ENCODE peak calls at places on chromosomes 13 and 19, in nine cellular contexts. One of them, this sample, is unnamed.

GRCh38 chr13:58340895-58341294 is 709.4 kb downstream of the PCDH17 start:
- DNase-seq in fibroblast of pulmonary artery: no peak
- DNase-seq in NCI-H1048: no peak
- DNase-seq in NAMALWA: no peak
- DNase-seq in tibial nerve: no peak
- DNase-seq in NCI-H146: no peak
- DNase-seq in colonic mucosa: no peak
- DNase-seq in dorsolateral prefrontal cortex: no peak
- DNase-seq in kidney glomerular epithelial cell: no peak
- DNase-seq in this sample: no peak

GRCh38 chr13:24053505-24054251 is 106.8 kb upstream of the SPATA13 start:
- DNase-seq in NCI-H146: peak; percentile 75
- DNase-seq in NAMALWA: peak; percentile 91
- DNase-seq in tibial nerve: no peak
- DNase-seq in dorsolateral prefrontal cortex: no peak
- DNase-seq in colonic mucosa: peak; percentile 75
- DNase-seq in NCI-H1048: peak; percentile 15
- DNase-seq in fibroblast of pulmonary artery: peak; percentile 74
- DNase-seq in kidney glomerular epithelial cell: peak; percentile 56
- DNase-seq in this sample: peak; percentile 86

GRCh38 chr19:9362905-9363304 is at the start of gene ZNF177:
- DNase-seq in dorsolateral prefrontal cortex: no peak
- DNase-seq in NCI-H146: no peak
- DNase-seq in tibial nerve: no peak
- DNase-seq in colonic mucosa: no peak
- DNase-seq in kidney glomerular epithelial cell: no peak
- DNase-seq in fibroblast of pulmonary artery: no peak
- DNase-seq in NAMALWA: no peak
- DNase-seq in NCI-H1048: no peak
- DNase-seq in this sample: no peak

GRCh38 chr19:44757057-44757734 is 8.7 kb downstream of the BCL3 start:
- DNase-seq in colonic mucosa: no peak
- DNase-seq in NAMALWA: no peak
- DNase-seq in fibroblast of pulmonary artery: peak; percentile 77
- DNase-seq in NCI-H146: no peak
- DNase-seq in dorsolateral prefrontal cortex: no peak
- DNase-seq in tibial nerve: peak; percentile 61
- DNase-seq in NCI-H1048: no peak
- DNase-seq in kidney glomerular epithelial cell: no peak
- DNase-seq in this sample: no peak

GRCh38 chr13:62357887-62358645 is 942.4 kb upstream of the PCDH20 start:
- DNase-seq in NCI-H1048: no peak
- DNase-seq in kidney glomerular epithelial cell: peak; percentile 24
- DNase-seq in colonic mucosa: no peak
- DNase-seq in dorsolateral prefrontal cortex: no peak
- DNase-seq in tibial nerve: no peak
- DNase-seq in fibroblast of pulmonary artery: peak; percentile 63
- DNase-seq in NCI-H146: peak; percentile 33
- DNase-seq in NAMALWA: peak; percentile 82
- DNase-seq in this sample: peak; percentile 87

GRCh38 chr19:23415561-23416191 is 20.4 kb upstream of the ZNF91 start:
- DNase-seq in NCI-H146: peak; percentile 88
- DNase-seq in NCI-H1048: no peak
- DNase-seq in fibroblast of pulmonary artery: peak; percentile 4
- DNase-seq in tibial nerve: no peak
- DNase-seq in colonic mucosa: peak; percentile 91
- DNase-seq in NAMALWA: peak; percentile 55
- DNase-seq in dorsolateral prefrontal cortex: no peak
- DNase-seq in kidney glomerular epithelial cell: no peak
- DNase-seq in this sample: no peak

GRCh38 chr13:109330941-109331340 is 455.4 kb downstream of the IRS2 start:
- DNase-seq in NCI-H146: no peak
- DNase-seq in fibroblast of pulmonary artery: peak; percentile 5
- DNase-seq in dorsolateral prefrontal cortex: no peak
- DNase-seq in colonic mucosa: no peak
- DNase-seq in NCI-H1048: no peak
- DNase-seq in NAMALWA: no peak
- DNase-seq in kidney glomerular epithelial cell: no peak
- DNase-seq in tibial nerve: no peak
- DNase-seq in this sample: no peak

GRCh38 chr13:52651880-52652169 is 811 bp upstream of the SUGT1 start:
- DNase-seq in NAMALWA: no peak
- DNase-seq in colonic mucosa: no peak
- DNase-seq in tibial nerve: no peak
- DNase-seq in kidney glomerular epithelial cell: peak; percentile 76
- DNase-seq in NCI-H146: no peak
- DNase-seq in NCI-H1048: no peak
- DNase-seq in dorsolateral prefrontal cortex: no peak
- DNase-seq in fibroblast of pulmonary artery: no peak
- DNase-seq in this sample: no peak

GRCh38 chr19:50432221-50432626 is 468 bp upstream of the MYBPC2 start:
- DNase-seq in dorsolateral prefrontal cortex: no peak
- DNase-seq in colonic mucosa: no peak
- DNase-seq in tibial nerve: no peak
- DNase-seq in fibroblast of pulmonary artery: peak; percentile 5
- DNase-seq in NCI-H1048: no peak
- DNase-seq in NAMALWA: peak; percentile 63
- DNase-seq in NCI-H146: peak; percentile 26
- DNase-seq in kidney glomerular epithelial cell: no peak
- DNase-seq in this sample: peak; percentile 83

GRCh38 chr13:76481738-76482137 is 404.5 kb downstream of the KCTD12 start:
- DNase-seq in NCI-H146: no peak
- DNase-seq in NAMALWA: no peak
- DNase-seq in tibial nerve: no peak
- DNase-seq in fibroblast of pulmonary artery: no peak
- DNase-seq in NCI-H1048: no peak
- DNase-seq in colonic mucosa: no peak
- DNase-seq in dorsolateral prefrontal cortex: no peak
- DNase-seq in kidney glomerular epithelial cell: no peak
- DNase-seq in this sample: no peak

GRCh38 chr19:44585371-44586141 is 27.8 kb upstream of the IGSF23 start:
- DNase-seq in fibroblast of pulmonary artery: peak; percentile 61
- DNase-seq in tibial nerve: no peak
- DNase-seq in colonic mucosa: no peak
- DNase-seq in kidney glomerular epithelial cell: no peak
- DNase-seq in dorsolateral prefrontal cortex: no peak
- DNase-seq in NCI-H1048: no peak
- DNase-seq in NAMALWA: no peak
- DNase-seq in NCI-H146: peak; percentile 21
- DNase-seq in this sample: peak; percentile 48

GRCh38 chr19:49807174-49807830 is 5.8 kb downstream of the FUZ start:
- DNase-seq in NCI-H1048: no peak
- DNase-seq in colonic mucosa: no peak
- DNase-seq in dorsolateral prefrontal cortex: no peak
- DNase-seq in fibroblast of pulmonary artery: no peak
- DNase-seq in kidney glomerular epithelial cell: no peak
- DNase-seq in tibial nerve: no peak
- DNase-seq in NCI-H146: no peak
- DNase-seq in NAMALWA: peak; percentile 61
- DNase-seq in this sample: peak; percentile 71

GRCh38 chr19:4012092-4012974 is 4.8 kb downstream of the PIAS4 start:
- DNase-seq in dorsolateral prefrontal cortex: no peak
- DNase-seq in colonic mucosa: peak; percentile 44
- DNase-seq in NCI-H1048: no peak
- DNase-seq in kidney glomerular epithelial cell: no peak
- DNase-seq in tibial nerve: no peak
- DNase-seq in fibroblast of pulmonary artery: no peak
- DNase-seq in NAMALWA: no peak
- DNase-seq in NCI-H146: peak; percentile 51
- DNase-seq in this sample: no peak

GRCh38 chr19:12578641-12579040 is 27.4 kb upstream of the ZNF564 start:
- DNase-seq in NCI-H146: no peak
- DNase-seq in tibial nerve: no peak
- DNase-seq in colonic mucosa: no peak
- DNase-seq in NAMALWA: no peak
- DNase-seq in NCI-H1048: no peak
- DNase-seq in dorsolateral prefrontal cortex: no peak
- DNase-seq in fibroblast of pulmonary artery: no peak
- DNase-seq in kidney glomerular epithelial cell: no peak
- DNase-seq in this sample: no peak

GRCh38 chr19:44050740-44051653 is 839 bp upstream of the ZNF223 start:
- DNase-seq in fibroblast of pulmonary artery: peak; percentile 8
- DNase-seq in tibial nerve: no peak
- DNase-seq in colonic mucosa: peak; percentile 58
- DNase-seq in NAMALWA: no peak
- DNase-seq in NCI-H1048: no peak
- DNase-seq in dorsolateral prefrontal cortex: no peak
- DNase-seq in kidney glomerular epithelial cell: no peak
- DNase-seq in NCI-H146: peak; percentile 88
- DNase-seq in this sample: no peak

GRCh38 chr13:48710160-48710559 is 56.4 kb downstream of the CYSLTR2 start:
- DNase-seq in tibial nerve: no peak
- DNase-seq in colonic mucosa: no peak
- DNase-seq in NCI-H146: no peak
- DNase-seq in dorsolateral prefrontal cortex: no peak
- DNase-seq in NCI-H1048: no peak
- DNase-seq in NAMALWA: no peak
- DNase-seq in kidney glomerular epithelial cell: no peak
- DNase-seq in fibroblast of pulmonary artery: no peak
- DNase-seq in this sample: no peak

GRCh38 chr19:6416658-6417405 is 7.8 kb downstream of the KHSRP start:
- DNase-seq in tibial nerve: no peak
- DNase-seq in fibroblast of pulmonary artery: no peak
- DNase-seq in colonic mucosa: no peak
- DNase-seq in NCI-H1048: no peak
- DNase-seq in NCI-H146: no peak
- DNase-seq in dorsolateral prefrontal cortex: no peak
- DNase-seq in kidney glomerular epithelial cell: no peak
- DNase-seq in NAMALWA: no peak
- DNase-seq in this sample: peak; percentile 36

GRCh38 chr13:97199451-97199850 is 22.7 kb upstream of the MBNL2 start:
- DNase-seq in kidney glomerular epithelial cell: no peak
- DNase-seq in NCI-H146: no peak
- DNase-seq in NAMALWA: no peak
- DNase-seq in colonic mucosa: no peak
- DNase-seq in NCI-H1048: no peak
- DNase-seq in fibroblast of pulmonary artery: no peak
- DNase-seq in dorsolateral prefrontal cortex: no peak
- DNase-seq in tibial nerve: no peak
- DNase-seq in this sample: no peak

GRCh38 chr13:109737606-109738005 is 48.8 kb downstream of the IRS2 start:
- DNase-seq in NAMALWA: no peak
- DNase-seq in NCI-H1048: no peak
- DNase-seq in dorsolateral prefrontal cortex: no peak
- DNase-seq in NCI-H146: no peak
- DNase-seq in kidney glomerular epithelial cell: no peak
- DNase-seq in tibial nerve: no peak
- DNase-seq in colonic mucosa: no peak
- DNase-seq in fibroblast of pulmonary artery: no peak
- DNase-seq in this sample: no peak

GRCh38 chr19:38168632-38169031 is 55.4 kb downstream of the DPF1 start:
- DNase-seq in colonic mucosa: no peak
- DNase-seq in tibial nerve: no peak
- DNase-seq in kidney glomerular epithelial cell: no peak
- DNase-seq in NCI-H146: no peak
- DNase-seq in dorsolateral prefrontal cortex: no peak
- DNase-seq in NCI-H1048: no peak
- DNase-seq in NAMALWA: no peak
- DNase-seq in fibroblast of pulmonary artery: no peak
- DNase-seq in this sample: no peak

GRCh38 chr19:47702671-47703070 is 10.6 kb upstream of the EHD2 start:
- DNase-seq in kidney glomerular epithelial cell: no peak
- DNase-seq in tibial nerve: no peak
- DNase-seq in NCI-H1048: no peak
- DNase-seq in colonic mucosa: no peak
- DNase-seq in dorsolateral prefrontal cortex: no peak
- DNase-seq in fibroblast of pulmonary artery: no peak
- DNase-seq in NCI-H146: no peak
- DNase-seq in NAMALWA: no peak
- DNase-seq in this sample: no peak

GRCh38 chr19:12052057-12052570 is 647 bp downstream of the ZNF878 start:
- DNase-seq in dorsolateral prefrontal cortex: no peak
- DNase-seq in NCI-H1048: no peak
- DNase-seq in NCI-H146: peak; percentile 34
- DNase-seq in NAMALWA: no peak
- DNase-seq in colonic mucosa: peak; percentile 31
- DNase-seq in tibial nerve: no peak
- DNase-seq in kidney glomerular epithelial cell: no peak
- DNase-seq in fibroblast of pulmonary artery: no peak
- DNase-seq in this sample: no peak

GRCh38 chr13:27637289-27637626 is 15.6 kb downstream of the POLR1D start:
- DNase-seq in fibroblast of pulmonary artery: no peak
- DNase-seq in tibial nerve: no peak
- DNase-seq in NCI-H1048: no peak
- DNase-seq in NCI-H146: no peak
- DNase-seq in dorsolateral prefrontal cortex: no peak
- DNase-seq in kidney glomerular epithelial cell: no peak
- DNase-seq in colonic mucosa: no peak
- DNase-seq in NAMALWA: no peak
- DNase-seq in this sample: no peak

GRCh38 chr13:49690133-49690989 is 925 bp downstream of the EBPL start:
- DNase-seq in NCI-H1048: no peak
- DNase-seq in dorsolateral prefrontal cortex: no peak
- DNase-seq in tibial nerve: peak; percentile 21
- DNase-seq in colonic mucosa: peak; percentile 59
- DNase-seq in kidney glomerular epithelial cell: peak; percentile 49
- DNase-seq in fibroblast of pulmonary artery: peak; percentile 75
- DNase-seq in NCI-H146: peak; percentile 56
- DNase-seq in NAMALWA: no peak
- DNase-seq in this sample: no peak

GRCh38 chr13:46324976-46325375 is 62.1 kb downstream of the RUBCNL start:
- DNase-seq in fibroblast of pulmonary artery: peak; percentile 50
- DNase-seq in tibial nerve: no peak
- DNase-seq in NCI-H1048: no peak
- DNase-seq in dorsolateral prefrontal cortex: no peak
- DNase-seq in kidney glomerular epithelial cell: no peak
- DNase-seq in colonic mucosa: no peak
- DNase-seq in NCI-H146: no peak
- DNase-seq in NAMALWA: no peak
- DNase-seq in this sample: no peak

GRCh38 chr19:38457202-38457601 is 23.7 kb downstream of the RYR1 start:
- DNase-seq in fibroblast of pulmonary artery: no peak
- DNase-seq in dorsolateral prefrontal cortex: no peak
- DNase-seq in colonic mucosa: no peak
- DNase-seq in kidney glomerular epithelial cell: no peak
- DNase-seq in tibial nerve: no peak
- DNase-seq in NCI-H1048: no peak
- DNase-seq in NCI-H146: no peak
- DNase-seq in NAMALWA: no peak
- DNase-seq in this sample: no peak

GRCh38 chr19:46503848-46504453 is 8.3 kb upstream of the PNMA8B start:
- DNase-seq in colonic mucosa: no peak
- DNase-seq in dorsolateral prefrontal cortex: no peak
- DNase-seq in fibroblast of pulmonary artery: no peak
- DNase-seq in kidney glomerular epithelial cell: no peak
- DNase-seq in NCI-H1048: no peak
- DNase-seq in NAMALWA: no peak
- DNase-seq in tibial nerve: no peak
- DNase-seq in NCI-H146: no peak
- DNase-seq in this sample: no peak

GRCh38 chr13:113654175-113654560 is 3.8 kb downstream of the ATP4B start:
- DNase-seq in colonic mucosa: no peak
- DNase-seq in dorsolateral prefrontal cortex: no peak
- DNase-seq in NCI-H146: peak; percentile 69
- DNase-seq in NAMALWA: no peak
- DNase-seq in kidney glomerular epithelial cell: no peak
- DNase-seq in tibial nerve: no peak
- DNase-seq in fibroblast of pulmonary artery: no peak
- DNase-seq in NCI-H1048: no peak
- DNase-seq in this sample: no peak

GRCh38 chr13:71879129-71879535 is 12.1 kb upstream of the DACH1 start:
- DNase-seq in colonic mucosa: no peak
- DNase-seq in NAMALWA: peak; percentile 80
- DNase-seq in dorsolateral prefrontal cortex: no peak
- DNase-seq in NCI-H1048: peak; percentile 6
- DNase-seq in fibroblast of pulmonary artery: peak; percentile 69
- DNase-seq in NCI-H146: peak; percentile 87
- DNase-seq in tibial nerve: no peak
- DNase-seq in kidney glomerular epithelial cell: peak; percentile 30
- DNase-seq in this sample: peak; percentile 52

GRCh38 chr13:100534911-100535310 is 53.7 kb downstream of the GGACT start:
- DNase-seq in NCI-H1048: no peak
- DNase-seq in kidney glomerular epithelial cell: no peak
- DNase-seq in NAMALWA: no peak
- DNase-seq in dorsolateral prefrontal cortex: no peak
- DNase-seq in tibial nerve: no peak
- DNase-seq in NCI-H146: no peak
- DNase-seq in colonic mucosa: no peak
- DNase-seq in fibroblast of pulmonary artery: no peak
- DNase-seq in this sample: no peak

GRCh38 chr13:51681037-51681678 is 96.9 kb downstream of the WDFY2 start:
- DNase-seq in fibroblast of pulmonary artery: peak; percentile 72
- DNase-seq in kidney glomerular epithelial cell: no peak
- DNase-seq in NCI-H1048: no peak
- DNase-seq in NCI-H146: no peak
- DNase-seq in NAMALWA: no peak
- DNase-seq in dorsolateral prefrontal cortex: no peak
- DNase-seq in tibial nerve: no peak
- DNase-seq in colonic mucosa: no peak
- DNase-seq in this sample: peak; percentile 30

This sample was measured in Karpas-422.